ENCODE peak calls at places on chromosomes 16 and 17, in ten cellular contexts. One of them, this sample, is unnamed.

GRCh38 chr17:19707728-19708221 is 8.6 kb downstream of the SLC47A2 start:
- DNase-seq in mesothelial cell of epicardium: no peak
- DNase-seq in mucosa of gallbladder: no peak
- DNase-seq in GM04504: no peak
- DNase-seq in neural crest cell: no peak
- DNase-seq in GM12864: no peak
- DNase-seq in midbrain: no peak
- DNase-seq in Calu3: no peak
- DNase-seq in stimulated activated CD8-positive, alpha-beta memory T cell treated with anti-CD3 and anti-CD28 coated beads, Interleukin-2, amount 100 ng/mL, for 1 hour: no peak
- DNase-seq in right lobe of liver: no peak
- DNase-seq in this sample: no peak

GRCh38 chr17:48624544-48625501 is 1.3 kb downstream of the HOXB9 start:
- DNase-seq in mesothelial cell of epicardium: no peak
- DNase-seq in mucosa of gallbladder: no peak
- DNase-seq in GM04504: no peak
- DNase-seq in neural crest cell: no peak
- DNase-seq in GM12864: no peak
- DNase-seq in midbrain: no peak
- DNase-seq in Calu3: peak; percentile 64
- DNase-seq in stimulated activated CD8-positive, alpha-beta memory T cell treated with anti-CD3 and anti-CD28 coated beads, Interleukin-2, amount 100 ng/mL, for 1 hour: no peak
- DNase-seq in right lobe of liver: no peak
- DNase-seq in this sample: no peak

GRCh38 chr16:15643453-15644305 is 725 bp upstream of the MARF1 start:
- DNase-seq in mesothelial cell of epicardium: no peak
- DNase-seq in mucosa of gallbladder: peak; percentile 33
- DNase-seq in GM04504: no peak
- DNase-seq in neural crest cell: peak; percentile 4
- DNase-seq in GM12864: no peak
- DNase-seq in midbrain: peak; percentile 81
- DNase-seq in Calu3: peak; percentile 49
- DNase-seq in stimulated activated CD8-positive, alpha-beta memory T cell treated with anti-CD3 and anti-CD28 coated beads, Interleukin-2, amount 100 ng/mL, for 1 hour: no peak
- DNase-seq in right lobe of liver: no peak
- DNase-seq in this sample: peak; percentile 39

GRCh38 chr17:1907818-1908698 is 78.3 kb downstream of the RPA1 start:
- DNase-seq in mesothelial cell of epicardium: no peak
- DNase-seq in mucosa of gallbladder: no peak
- DNase-seq in GM04504: peak; percentile 8
- DNase-seq in neural crest cell: peak; percentile 28
- DNase-seq in GM12864: no peak
- DNase-seq in midbrain: no peak
- DNase-seq in Calu3: no peak
- DNase-seq in stimulated activated CD8-positive, alpha-beta memory T cell treated with anti-CD3 and anti-CD28 coated beads, Interleukin-2, amount 100 ng/mL, for 1 hour: no peak
- DNase-seq in right lobe of liver: no peak
- DNase-seq in this sample: no peak

GRCh38 chr16:10616744-10617640 is 36.6 kb upstream of the EMP2 start:
- DNase-seq in mesothelial cell of epicardium: no peak
- DNase-seq in mucosa of gallbladder: peak; percentile 33
- DNase-seq in GM04504: no peak
- DNase-seq in neural crest cell: peak; percentile 31
- DNase-seq in GM12864: no peak
- DNase-seq in midbrain: peak; percentile 49
- DNase-seq in Calu3: peak; percentile 74
- DNase-seq in stimulated activated CD8-positive, alpha-beta memory T cell treated with anti-CD3 and anti-CD28 coated beads, Interleukin-2, amount 100 ng/mL, for 1 hour: no peak
- DNase-seq in right lobe of liver: peak; percentile 74
- DNase-seq in this sample: peak; percentile 93

GRCh38 chr17:57370051-57370581 is 113.8 kb downstream of the MSI2 start:
- DNase-seq in mesothelial cell of epicardium: no peak
- DNase-seq in mucosa of gallbladder: peak; percentile 46
- DNase-seq in GM04504: no peak
- DNase-seq in neural crest cell: no peak
- DNase-seq in GM12864: no peak
- DNase-seq in midbrain: no peak
- DNase-seq in Calu3: peak; percentile 17
- DNase-seq in stimulated activated CD8-positive, alpha-beta memory T cell treated with anti-CD3 and anti-CD28 coated beads, Interleukin-2, amount 100 ng/mL, for 1 hour: no peak
- DNase-seq in right lobe of liver: no peak
- DNase-seq in this sample: no peak

GRCh38 chr16:17229766-17230165 is 241.0 kb downstream of the XYLT1 start:
- DNase-seq in mesothelial cell of epicardium: no peak
- DNase-seq in mucosa of gallbladder: no peak
- DNase-seq in GM04504: no peak
- DNase-seq in neural crest cell: no peak
- DNase-seq in GM12864: no peak
- DNase-seq in midbrain: no peak
- DNase-seq in Calu3: no peak
- DNase-seq in stimulated activated CD8-positive, alpha-beta memory T cell treated with anti-CD3 and anti-CD28 coated beads, Interleukin-2, amount 100 ng/mL, for 1 hour: no peak
- DNase-seq in right lobe of liver: no peak
- DNase-seq in this sample: no peak

GRCh38 chr17:76414334-76415295 is 30.2 kb downstream of the SPHK1 start:
- DNase-seq in mesothelial cell of epicardium: peak; percentile 58
- DNase-seq in mucosa of gallbladder: peak; percentile 27
- DNase-seq in GM04504: no peak
- DNase-seq in neural crest cell: no peak
- DNase-seq in GM12864: no peak
- DNase-seq in midbrain: peak; percentile 48
- DNase-seq in Calu3: no peak
- DNase-seq in stimulated activated CD8-positive, alpha-beta memory T cell treated with anti-CD3 and anti-CD28 coated beads, Interleukin-2, amount 100 ng/mL, for 1 hour: no peak
- DNase-seq in right lobe of liver: peak; percentile 54
- DNase-seq in this sample: no peak

GRCh38 chr17:51245535-51245934 is 14.3 kb downstream of the MBTD1 start:
- DNase-seq in mesothelial cell of epicardium: no peak
- DNase-seq in mucosa of gallbladder: no peak
- DNase-seq in GM04504: no peak
- DNase-seq in neural crest cell: no peak
- DNase-seq in GM12864: no peak
- DNase-seq in midbrain: no peak
- DNase-seq in Calu3: no peak
- DNase-seq in stimulated activated CD8-positive, alpha-beta memory T cell treated with anti-CD3 and anti-CD28 coated beads, Interleukin-2, amount 100 ng/mL, for 1 hour: no peak
- DNase-seq in right lobe of liver: no peak
- DNase-seq in this sample: no peak

GRCh38 chr16:49816782-49817370 is 39.0 kb downstream of the ZNF423 start:
- DNase-seq in mesothelial cell of epicardium: no peak
- DNase-seq in mucosa of gallbladder: no peak
- DNase-seq in GM04504: no peak
- DNase-seq in neural crest cell: no peak
- DNase-seq in GM12864: no peak
- DNase-seq in midbrain: no peak
- DNase-seq in Calu3: no peak
- DNase-seq in stimulated activated CD8-positive, alpha-beta memory T cell treated with anti-CD3 and anti-CD28 coated beads, Interleukin-2, amount 100 ng/mL, for 1 hour: no peak
- DNase-seq in right lobe of liver: no peak
- DNase-seq in this sample: no peak

GRCh38 chr17:69431835-69432234 is 17.3 kb downstream of the MAP2K6 start:
- DNase-seq in mesothelial cell of epicardium: no peak
- DNase-seq in mucosa of gallbladder: no peak
- DNase-seq in GM04504: no peak
- DNase-seq in neural crest cell: no peak
- DNase-seq in GM12864: no peak
- DNase-seq in midbrain: no peak
- DNase-seq in Calu3: no peak
- DNase-seq in stimulated activated CD8-positive, alpha-beta memory T cell treated with anti-CD3 and anti-CD28 coated beads, Interleukin-2, amount 100 ng/mL, for 1 hour: no peak
- DNase-seq in right lobe of liver: no peak
- DNase-seq in this sample: no peak

GRCh38 chr17:19333132-19333440 is 29.4 kb downstream of the B9D1 start:
- DNase-seq in mesothelial cell of epicardium: no peak
- DNase-seq in mucosa of gallbladder: no peak
- DNase-seq in GM04504: no peak
- DNase-seq in neural crest cell: no peak
- DNase-seq in GM12864: no peak
- DNase-seq in midbrain: no peak
- DNase-seq in Calu3: no peak
- DNase-seq in stimulated activated CD8-positive, alpha-beta memory T cell treated with anti-CD3 and anti-CD28 coated beads, Interleukin-2, amount 100 ng/mL, for 1 hour: no peak
- DNase-seq in right lobe of liver: no peak
- DNase-seq in this sample: no peak

GRCh38 chr17:7346761-7347614 is 5.0 kb upstream of the KCTD11 start:
- DNase-seq in mesothelial cell of epicardium: no peak
- DNase-seq in mucosa of gallbladder: no peak
- DNase-seq in GM04504: no peak
- DNase-seq in neural crest cell: no peak
- DNase-seq in GM12864: no peak
- DNase-seq in midbrain: no peak
- DNase-seq in Calu3: no peak
- DNase-seq in stimulated activated CD8-positive, alpha-beta memory T cell treated with anti-CD3 and anti-CD28 coated beads, Interleukin-2, amount 100 ng/mL, for 1 hour: no peak
- DNase-seq in right lobe of liver: no peak
- DNase-seq in this sample: no peak

GRCh38 chr16:60217787-60218186 is 1483.7 kb upstream of the GOT2 start:
- DNase-seq in mesothelial cell of epicardium: no peak
- DNase-seq in mucosa of gallbladder: no peak
- DNase-seq in GM04504: no peak
- DNase-seq in neural crest cell: no peak
- DNase-seq in GM12864: no peak
- DNase-seq in midbrain: no peak
- DNase-seq in Calu3: no peak
- DNase-seq in stimulated activated CD8-positive, alpha-beta memory T cell treated with anti-CD3 and anti-CD28 coated beads, Interleukin-2, amount 100 ng/mL, for 1 hour: no peak
- DNase-seq in right lobe of liver: no peak
- DNase-seq in this sample: no peak

GRCh38 chr17:15967706-15968399 is 22.9 kb downstream of the ADORA2B start:
- DNase-seq in mesothelial cell of epicardium: no peak
- DNase-seq in mucosa of gallbladder: no peak
- DNase-seq in GM04504: no peak
- DNase-seq in neural crest cell: no peak
- DNase-seq in GM12864: no peak
- DNase-seq in midbrain: no peak
- DNase-seq in Calu3: no peak
- DNase-seq in stimulated activated CD8-positive, alpha-beta memory T cell treated with anti-CD3 and anti-CD28 coated beads, Interleukin-2, amount 100 ng/mL, for 1 hour: no peak
- DNase-seq in right lobe of liver: no peak
- DNase-seq in this sample: no peak

GRCh38 chr17:27289856-27290255 is 4.1 kb upstream of the WSB1 start:
- DNase-seq in mesothelial cell of epicardium: no peak
- DNase-seq in mucosa of gallbladder: no peak
- DNase-seq in GM04504: no peak
- DNase-seq in neural crest cell: no peak
- DNase-seq in GM12864: no peak
- DNase-seq in midbrain: no peak
- DNase-seq in Calu3: no peak
- DNase-seq in stimulated activated CD8-positive, alpha-beta memory T cell treated with anti-CD3 and anti-CD28 coated beads, Interleukin-2, amount 100 ng/mL, for 1 hour: no peak
- DNase-seq in right lobe of liver: no peak
- DNase-seq in this sample: no peak

GRCh38 chr16:81500833-81501521 is 56.4 kb downstream of the CMIP start:
- DNase-seq in mesothelial cell of epicardium: no peak
- DNase-seq in mucosa of gallbladder: no peak
- DNase-seq in GM04504: peak; percentile 81
- DNase-seq in neural crest cell: no peak
- DNase-seq in GM12864: no peak
- DNase-seq in midbrain: no peak
- DNase-seq in Calu3: no peak
- DNase-seq in stimulated activated CD8-positive, alpha-beta memory T cell treated with anti-CD3 and anti-CD28 coated beads, Interleukin-2, amount 100 ng/mL, for 1 hour: no peak
- DNase-seq in right lobe of liver: no peak
- DNase-seq in this sample: no peak

GRCh38 chr17:69501591-69502468 is 87.3 kb downstream of the MAP2K6 start:
- DNase-seq in mesothelial cell of epicardium: no peak
- DNase-seq in mucosa of gallbladder: peak; percentile 40
- DNase-seq in GM04504: peak; percentile 38
- DNase-seq in neural crest cell: no peak
- DNase-seq in GM12864: no peak
- DNase-seq in midbrain: peak; percentile 46
- DNase-seq in Calu3: peak; percentile 51
- DNase-seq in stimulated activated CD8-positive, alpha-beta memory T cell treated with anti-CD3 and anti-CD28 coated beads, Interleukin-2, amount 100 ng/mL, for 1 hour: no peak
- DNase-seq in right lobe of liver: no peak
- DNase-seq in this sample: peak; percentile 72

GRCh38 chr17:4553669-4554068 is 1.5 kb downstream of the MYBBP1A start:
- DNase-seq in mesothelial cell of epicardium: no peak
- DNase-seq in mucosa of gallbladder: no peak
- DNase-seq in GM04504: no peak
- DNase-seq in neural crest cell: no peak
- DNase-seq in GM12864: no peak
- DNase-seq in midbrain: no peak
- DNase-seq in Calu3: no peak
- DNase-seq in stimulated activated CD8-positive, alpha-beta memory T cell treated with anti-CD3 and anti-CD28 coated beads, Interleukin-2, amount 100 ng/mL, for 1 hour: no peak
- DNase-seq in right lobe of liver: no peak
- DNase-seq in this sample: no peak

GRCh38 chr16:87464691-87465300 is 28.0 kb downstream of the ZCCHC14 start:
- DNase-seq in mesothelial cell of epicardium: no peak
- DNase-seq in mucosa of gallbladder: peak; percentile 61
- DNase-seq in GM04504: peak; percentile 83
- DNase-seq in neural crest cell: no peak
- DNase-seq in GM12864: no peak
- DNase-seq in midbrain: no peak
- DNase-seq in Calu3: peak; percentile 14
- DNase-seq in stimulated activated CD8-positive, alpha-beta memory T cell treated with anti-CD3 and anti-CD28 coated beads, Interleukin-2, amount 100 ng/mL, for 1 hour: no peak
- DNase-seq in right lobe of liver: peak; percentile 79
- DNase-seq in this sample: peak; percentile 58

GRCh38 chr17:14321980-14322776 is 21.3 kb downstream of the HS3ST3B1 start:
- DNase-seq in mesothelial cell of epicardium: no peak
- DNase-seq in mucosa of gallbladder: no peak
- DNase-seq in GM04504: no peak
- DNase-seq in neural crest cell: no peak
- DNase-seq in GM12864: no peak
- DNase-seq in midbrain: no peak
- DNase-seq in Calu3: no peak
- DNase-seq in stimulated activated CD8-positive, alpha-beta memory T cell treated with anti-CD3 and anti-CD28 coated beads, Interleukin-2, amount 100 ng/mL, for 1 hour: no peak
- DNase-seq in right lobe of liver: no peak
- DNase-seq in this sample: no peak

GRCh38 chr17:38341035-38341721 is 2.6 kb downstream of the GPR179 start:
- DNase-seq in mesothelial cell of epicardium: no peak
- DNase-seq in mucosa of gallbladder: peak; percentile 65
- DNase-seq in GM04504: no peak
- DNase-seq in neural crest cell: no peak
- DNase-seq in GM12864: no peak
- DNase-seq in midbrain: peak; percentile 89
- DNase-seq in Calu3: peak; percentile 84
- DNase-seq in stimulated activated CD8-positive, alpha-beta memory T cell treated with anti-CD3 and anti-CD28 coated beads, Interleukin-2, amount 100 ng/mL, for 1 hour: no peak
- DNase-seq in right lobe of liver: peak; percentile 85
- DNase-seq in this sample: peak; percentile 25

GRCh38 chr17:72724375-72724774 is 368.1 kb downstream of the SLC39A11 start:
- DNase-seq in mesothelial cell of epicardium: no peak
- DNase-seq in mucosa of gallbladder: no peak
- DNase-seq in GM04504: no peak
- DNase-seq in neural crest cell: no peak
- DNase-seq in GM12864: no peak
- DNase-seq in midbrain: no peak
- DNase-seq in Calu3: no peak
- DNase-seq in stimulated activated CD8-positive, alpha-beta memory T cell treated with anti-CD3 and anti-CD28 coated beads, Interleukin-2, amount 100 ng/mL, for 1 hour: no peak
- DNase-seq in right lobe of liver: no peak
- DNase-seq in this sample: no peak

GRCh38 chr17:74163271-74163821 is 40.1 kb upstream of the RPL38 start:
- DNase-seq in mesothelial cell of epicardium: no peak
- DNase-seq in mucosa of gallbladder: no peak
- DNase-seq in GM04504: no peak
- DNase-seq in neural crest cell: no peak
- DNase-seq in GM12864: no peak
- DNase-seq in midbrain: no peak
- DNase-seq in Calu3: no peak
- DNase-seq in stimulated activated CD8-positive, alpha-beta memory T cell treated with anti-CD3 and anti-CD28 coated beads, Interleukin-2, amount 100 ng/mL, for 1 hour: no peak
- DNase-seq in right lobe of liver: no peak
- DNase-seq in this sample: no peak

GRCh38 chr17:31467502-31468256 is 76.2 kb downstream of the RAB11FIP4 start:
- DNase-seq in mesothelial cell of epicardium: no peak
- DNase-seq in mucosa of gallbladder: no peak
- DNase-seq in GM04504: no peak
- DNase-seq in neural crest cell: no peak
- DNase-seq in GM12864: no peak
- DNase-seq in midbrain: peak; percentile 87
- DNase-seq in Calu3: no peak
- DNase-seq in stimulated activated CD8-positive, alpha-beta memory T cell treated with anti-CD3 and anti-CD28 coated beads, Interleukin-2, amount 100 ng/mL, for 1 hour: no peak
- DNase-seq in right lobe of liver: no peak
- DNase-seq in this sample: no peak

GRCh38 chr17:61729690-61730268 is 133.5 kb downstream of the BRIP1 start:
- DNase-seq in mesothelial cell of epicardium: no peak
- DNase-seq in mucosa of gallbladder: no peak
- DNase-seq in GM04504: no peak
- DNase-seq in neural crest cell: no peak
- DNase-seq in GM12864: no peak
- DNase-seq in midbrain: no peak
- DNase-seq in Calu3: no peak
- DNase-seq in stimulated activated CD8-positive, alpha-beta memory T cell treated with anti-CD3 and anti-CD28 coated beads, Interleukin-2, amount 100 ng/mL, for 1 hour: no peak
- DNase-seq in right lobe of liver: no peak
- DNase-seq in this sample: no peak

GRCh38 chr16:60811657-60812056 is 1224.6 kb downstream of the CDH8 start:
- DNase-seq in mesothelial cell of epicardium: no peak
- DNase-seq in mucosa of gallbladder: no peak
- DNase-seq in GM04504: no peak
- DNase-seq in neural crest cell: no peak
- DNase-seq in GM12864: no peak
- DNase-seq in midbrain: no peak
- DNase-seq in Calu3: no peak
- DNase-seq in stimulated activated CD8-positive, alpha-beta memory T cell treated with anti-CD3 and anti-CD28 coated beads, Interleukin-2, amount 100 ng/mL, for 1 hour: no peak
- DNase-seq in right lobe of liver: no peak
- DNase-seq in this sample: no peak

GRCh38 chr17:74860229-74860998 is 729 bp upstream of the GRIN2C start:
- DNase-seq in mesothelial cell of epicardium: no peak
- DNase-seq in mucosa of gallbladder: no peak
- DNase-seq in GM04504: no peak
- DNase-seq in neural crest cell: no peak
- DNase-seq in GM12864: no peak
- DNase-seq in midbrain: no peak
- DNase-seq in Calu3: no peak
- DNase-seq in stimulated activated CD8-positive, alpha-beta memory T cell treated with anti-CD3 and anti-CD28 coated beads, Interleukin-2, amount 100 ng/mL, for 1 hour: no peak
- DNase-seq in right lobe of liver: no peak
- DNase-seq in this sample: no peak